ENCODE peak calls at places on chromosomes 6 and 20, in six cellular contexts. O is CD8-positive, alpha-beta T cell; Z is SK-N-SH; T is MM.1S; F is endodermal cell; U is fibroblast of pulmonary artery. C is an unnamed sample.

GRCh38 chr6:15464211-15464725 is 198.6 kb downstream of the DTNBP1 start:
- DNase-seq in O (peak), F (peak), T (peak), Z (no peak), U (no peak), C (peak)

GRCh38 chr6:135731116-135731515 is 120.4 kb upstream of the PDE7B start:
- DNase-seq in T (no peak), O (no peak), U (no peak), F (no peak), Z (no peak), C (no peak)

GRCh38 chr6:44858998-44859397 is 469.1 kb upstream of the RUNX2 start:
- DNase-seq in F (no peak), O (no peak), T (no peak), U (peak), Z (no peak), C (peak)

GRCh38 chr6:14985366-14985765 is 260.5 kb upstream of the JARID2 start:
- DNase-seq in T (no peak), O (no peak), U (no peak), Z (no peak), F (no peak), C (no peak)

GRCh38 chr6:44237021-44237812 is 9.7 kb upstream of the HSP90AB1 start:
- DNase-seq in U (peak), T (peak), Z (peak), F (peak), O (peak), C (peak)

GRCh38 chr6:69343856-69344255 is 453.0 kb downstream of the LMBRD1 start:
- DNase-seq in U (peak), F (no peak), O (no peak), Z (no peak), T (no peak), C (peak)

GRCh38 chr20:11195169-11195568 is 521.4 kb upstream of the JAG1 start:
- DNase-seq in O (no peak), U (no peak), T (no peak), F (no peak), Z (no peak), C (no peak)

GRCh38 chr20:61436268-61436667 is 184.2 kb downstream of the CDH4 start:
- DNase-seq in F (no peak), O (no peak), U (peak), Z (no peak), T (no peak), C (peak)

GRCh38 chr6:121944361-121944760 is 455.1 kb upstream of the HSF2 start:
- DNase-seq in Z (no peak), T (no peak), U (no peak), O (no peak), F (no peak), C (peak)

GRCh38 chr6:75368864-75369402 is 84.3 kb upstream of the TMEM30A start:
- DNase-seq in Z (no peak), U (no peak), O (no peak), F (no peak), T (no peak), C (peak)

GRCh38 chr6:43090557-43090952 is 14.4 kb downstream of the PTK7 start:
- DNase-seq in T (no peak), U (no peak), F (peak), O (no peak), Z (no peak), C (no peak)
- H3K4me3 ChIP-seq in T (no peak), U (no peak), F (peak), O (no peak), Z (no peak), C (no peak)

GRCh38 chr6:158226655-158227512 is 58.7 kb downstream of the GTF2H5 start:
- DNase-seq in F (peak), U (no peak), O (no peak), Z (no peak), T (no peak), C (no peak)
- TF ChIP-seq CTCF in F (peak), U (no peak), O (no peak), Z (no peak), T (no peak), C (no peak)

GRCh38 chr6:141259832-141260231 is 872.9 kb upstream of the GJE1 start:
- DNase-seq in O (no peak), T (no peak), Z (no peak), F (no peak), U (no peak), C (no peak)
- H3K4me3 ChIP-seq in O (no peak), T (no peak), Z (no peak), F (no peak), U (no peak), C (no peak)

GRCh38 chr6:11241793-11242201 is 9.3 kb upstream of the NEDD9 start:
- DNase-seq in O (no peak), U (peak), Z (no peak), F (peak), T (no peak), C (peak)
- TF ChIP-seq CTCF in O (no peak), U (peak), Z (no peak), F (peak), T (no peak), C (peak)

GRCh38 chr6:151254451-151255081 is 14.8 kb downstream of the AKAP12 start:
- DNase-seq in U (peak), O (no peak), Z (no peak), T (no peak), F (peak), C (peak)
- H3K4me3 ChIP-seq in U (no peak), O (no peak), Z (no peak), T (no peak), F (peak), C (peak)

DNA sequence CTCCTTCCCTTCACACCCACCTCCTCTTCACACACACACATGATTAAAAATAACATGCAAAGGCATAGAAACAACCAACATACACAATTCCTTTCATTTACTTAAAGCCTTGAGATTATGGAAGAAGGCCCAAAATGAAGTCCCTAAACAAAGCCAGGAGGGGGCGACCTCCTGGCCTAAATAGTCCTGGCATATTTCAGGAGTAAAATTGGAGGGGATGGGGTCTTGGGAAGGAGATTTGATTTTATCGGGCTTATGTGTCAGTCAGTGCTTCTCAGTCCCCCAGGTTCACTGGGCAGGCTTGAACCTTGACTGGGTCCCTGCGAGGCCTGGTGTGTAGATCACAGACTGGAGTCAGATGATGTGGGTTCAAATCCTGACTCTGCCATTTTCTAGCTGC is 266.4 kb downstream of the SAMD5 start:
- DNase-seq in T (no peak), Z (no peak), O (no peak), U (no peak), F (peak), C (peak)
- TF ChIP-seq CTCF in T (no peak), Z (peak), O (no peak), U (peak), F (peak), C (peak)

C was measured in choroid plexus epithelial cell.